ENCODE peak calls at places on chromosomes 12 and 14, in ten cellular contexts. T is K562, S is A549, U is prostate gland, A is NB4, P is gastrocnemius medialis, H is IMR-90, E is thyroid gland, Y is lower leg skin, M is heart left ventricle. Q is an unnamed sample.
A peak's percentile ranks its signal among the peaks of the same experiment; 100 is the strongest.

GRCh38 chr12:124673881-124674617 is 106.6 kb upstream of the NCOR2 start:
- DNase-seq in T (no peak), S (no peak), U (no peak), A (no peak), P (no peak), H (no peak), E (no peak), Y (no peak), M (no peak), Q (no peak)

GRCh38 chr12:112370868-112371510 is 11.2 kb downstream of the HECTD4 start:
- DNase-seq in T (no peak), S (no peak), U (no peak), A (no peak), P (no peak), H (no peak), E (no peak), Y (no peak), M (no peak), Q (no peak)

GRCh38 chr14:33165144-33165925 is 226.7 kb downstream of the NPAS3 start:
- DNase-seq in T (no peak), S (no peak), U (no peak), A (peak; percentile 2), P (no peak), H (no peak), E (no peak), Y (no peak), M (no peak), Q (peak; percentile 12)

GRCh38 chr12:50187084-50187900 is 20.1 kb upstream of the CERS5 start:
- DNase-seq in T (no peak), S (no peak), U (no peak), A (no peak), P (no peak), H (peak; percentile 94), E (no peak), Y (no peak), M (no peak), Q (no peak)

GRCh38 chr14:105864651-105865265 is 338.4 kb downstream of the TMEM121 start:
- DNase-seq in T (no peak), S (no peak), U (no peak), A (peak; percentile 50), P (no peak), H (no peak), E (peak; percentile 1), Y (no peak), M (peak; percentile 55), Q (no peak)

GRCh38 chr14:64387232-64387737 is 868 bp upstream of the MTHFD1 start:
- DNase-seq in T (peak; percentile 13), S (peak; percentile 41), U (peak; percentile 19), A (no peak), P (peak; percentile 6), H (peak; percentile 19), E (no peak), Y (no peak), M (no peak), Q (no peak)

GRCh38 chr14:55212611-55213010 is 21.2 kb upstream of the DLGAP5 start:
- DNase-seq in T (no peak), S (no peak), U (no peak), A (no peak), P (no peak), H (no peak), E (no peak), Y (no peak), M (no peak), Q (no peak)

GRCh38 chr12:118773956-118774723 is 207.2 kb upstream of the SRRM4 start:
- DNase-seq in T (no peak), S (no peak), U (no peak), A (no peak), P (no peak), H (no peak), E (no peak), Y (no peak), M (no peak), Q (no peak)

GRCh38 chr14:96038558-96038919 is 623 bp upstream of the C14orf132 start:
- DNase-seq in T (no peak), S (no peak), U (no peak), A (no peak), P (no peak), H (no peak), E (peak; percentile 8), Y (no peak), M (no peak), Q (no peak)

GRCh38 chr14:96040836-96041371 is 1.7 kb downstream of the C14orf132 start:
- DNase-seq in T (no peak), S (no peak), U (no peak), A (no peak), P (no peak), H (peak; percentile 66), E (no peak), Y (no peak), M (no peak), Q (no peak)

GRCh38 chr14:96037891-96038557 is 1.1 kb upstream of the C14orf132 start:
- DNase-seq in T (no peak), S (peak; percentile 34), U (no peak), A (no peak), P (no peak), H (no peak), E (peak; percentile 19), Y (peak; percentile 33), M (no peak), Q (peak; percentile 86)

GRCh38 chr14:96039633-96040311 is 610 bp downstream of the C14orf132 start:
- DNase-seq in T (no peak), S (peak; percentile 24), U (no peak), A (no peak), P (no peak), H (peak; percentile 16), E (peak; percentile 13), Y (no peak), M (peak; percentile 62), Q (peak; percentile 21)

DNA sequence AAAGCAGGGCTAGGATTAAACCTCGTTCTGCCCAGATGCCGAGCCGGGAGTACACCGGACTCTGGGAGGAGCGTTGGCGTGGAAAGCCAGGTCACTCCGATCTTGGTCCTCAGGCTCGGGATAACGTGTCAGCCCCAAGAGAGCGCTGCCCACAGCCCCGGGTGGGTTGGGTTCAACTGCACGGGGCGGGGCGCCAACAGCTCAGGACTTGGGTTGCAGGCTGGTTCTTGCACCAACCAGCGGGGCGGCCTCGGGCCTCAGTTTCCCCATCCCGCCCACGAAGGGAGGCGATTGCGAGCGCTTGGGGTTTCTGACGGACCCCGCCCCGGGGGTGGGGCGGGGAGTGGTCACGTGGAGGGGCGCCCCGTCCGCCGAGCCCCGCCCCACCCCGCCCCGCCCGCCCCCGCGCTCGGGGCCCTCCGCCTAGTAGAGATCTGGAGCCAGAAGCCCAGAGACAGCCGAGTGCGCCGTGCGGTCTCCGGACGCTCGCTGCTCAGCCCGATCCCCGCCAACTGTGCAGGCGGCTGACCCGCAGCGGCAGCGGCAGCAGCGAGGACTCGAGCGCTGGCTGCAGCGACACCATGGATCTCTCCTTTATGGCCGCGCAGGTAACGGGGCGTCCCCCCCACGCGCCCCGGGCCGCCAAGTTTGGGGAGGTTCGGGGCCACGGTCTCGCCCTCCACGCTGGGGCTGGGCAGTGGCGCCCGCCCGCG is at the start of gene C14orf132:
- DNase-seq in T (peak; percentile 49), S (peak; percentile 52), U (peak; percentile 63), A (no peak), P (no peak), H (peak; percentile 48), E (peak; percentile 61), Y (peak; percentile 50), M (peak; percentile 78), Q (peak; percentile 70)
- TF ChIP-seq POLR2A in T (no peak), S (peak; percentile 57), U (peak; percentile 50), A (no peak), P (peak; percentile 41), H (peak; percentile 91), E (peak; percentile 53), Y (no peak), M (no peak), Q (peak; percentile 90)

GRCh38 chr12:10395390-10395998 is 5.7 kb upstream of the KLRK1 start:
- DNase-seq in T (no peak), S (peak; percentile 38), U (peak; percentile 75), A (peak; percentile 90), P (peak; percentile 15), H (peak; percentile 71), E (no peak), Y (peak; percentile 43), M (no peak), Q (peak; percentile 15)
- TF ChIP-seq POLR2A in T (no peak), S (no peak), U (no peak), A (no peak), P (no peak), H (no peak), E (no peak), Y (no peak), M (no peak), Q (no peak)

GRCh38 chr14:95326987-95327386 is 7.3 kb upstream of the CLMN start:
- DNase-seq in T (no peak), S (no peak), U (no peak), A (no peak), P (no peak), H (no peak), E (no peak), Y (no peak), M (no peak), Q (no peak)
- TF ChIP-seq POLR2A in T (no peak), S (no peak), U (no peak), A (no peak), P (no peak), H (no peak), E (no peak), Y (no peak), M (no peak), Q (no peak)

GRCh38 chr12:75658286-75658685 is 146.9 kb upstream of the KRR1 start:
- DNase-seq in T (no peak), S (no peak), U (no peak), A (no peak), P (no peak), H (no peak), E (no peak), Y (no peak), M (no peak), Q (no peak)

GRCh38 chr12:75661927-75662326 is 150.5 kb upstream of the KRR1 start:
- DNase-seq in T (no peak), S (no peak), U (no peak), A (no peak), P (no peak), H (peak; percentile 69), E (no peak), Y (no peak), M (no peak), Q (no peak)

GRCh38 chr12:75658826-75659823 is 147.7 kb upstream of the KRR1 start:
- DNase-seq in T (peak; percentile 9), S (no peak), U (no peak), A (peak; percentile 55), P (no peak), H (peak; percentile 86), E (no peak), Y (no peak), M (no peak), Q (no peak)

GRCh38 chr12:75660805-75661404 is 149.5 kb upstream of the KRR1 start:
- DNase-seq in T (no peak), S (no peak), U (no peak), A (no peak), P (no peak), H (peak; percentile 90), E (no peak), Y (no peak), M (no peak), Q (no peak)

DNA sequence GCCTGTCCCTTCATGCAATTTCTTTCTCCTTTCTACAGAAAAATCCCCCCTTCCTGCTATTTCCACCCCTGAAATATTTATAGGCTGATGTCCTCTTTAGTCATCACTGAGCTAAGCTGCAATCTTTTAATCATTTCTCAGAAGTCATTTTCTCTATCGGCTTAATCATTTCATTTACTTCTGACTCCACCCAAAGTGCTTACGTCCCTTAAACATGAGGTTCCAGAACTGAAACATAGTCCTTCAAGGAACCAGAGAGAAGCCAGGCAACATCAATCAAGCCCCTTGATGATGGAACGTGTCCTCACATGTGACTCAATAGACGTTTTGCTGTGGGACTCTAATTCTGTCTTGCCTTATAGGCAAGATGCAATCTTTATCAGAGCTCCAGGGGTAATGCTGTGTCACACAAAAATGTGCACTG is 148.7 kb upstream of the KRR1 start:
- DNase-seq in T (no peak), S (no peak), U (no peak), A (no peak), P (no peak), H (peak; percentile 90), E (no peak), Y (no peak), M (no peak), Q (no peak)
- TF ChIP-seq POLR2A in T (no peak), S (no peak), U (no peak), A (no peak), P (no peak), H (no peak), E (no peak), Y (no peak), M (no peak), Q (no peak)